ENCODE peak calls at places on chromosomes 11 and 22, in ten cellular contexts. I is amniotic stem cell; R is GM06990; F is erythroblast; J is kidney tubule cell; T is stimulated activated CD8-positive, alpha-beta memory T cell treated with anti-CD3 and anti-CD28 coated beads, Interleukin-7, amount 100 ng/mL, for 48 hours; A is midbrain; B is activated effector memory CD4-positive, alpha-beta T cell treated with anti-CD3 and anti-CD28 coated beads, Interleukin-2, amount 50 U/mL, for 16 hours; G is foreskin fibroblast; Y is coronary artery. E is an unnamed sample.

GRCh38 chr22:43000441-43001175 is 14.3 kb downstream of the PACSIN2 start:
- DNase-seq in G (peak; percentile 74), B (peak; percentile 78), A (no peak), J (no peak), F (no peak), Y (no peak), R (no peak), I (no peak), T (no peak), E (no peak)

GRCh38 chr22:46004105-46004866 is 27.3 kb upstream of the WNT7B start:
- DNase-seq in I (no peak), J (no peak), R (no peak), F (no peak), A (no peak), T (no peak), Y (no peak), B (no peak), G (no peak), E (no peak)

GRCh38 chr11:127074151-127074761 is 73.7 kb upstream of the KIRREL3 start:
- DNase-seq in A (peak; percentile 10), T (no peak), J (peak; percentile 86), R (peak; percentile 75), G (peak; percentile 44), B (no peak), I (no peak), F (no peak), Y (no peak), E (peak; percentile 17)

GRCh38 chr11:93838967-93839366 is 11.5 kb downstream of the VSTM5 start:
- DNase-seq in G (no peak), B (no peak), R (no peak), Y (no peak), T (no peak), J (no peak), I (no peak), F (no peak), A (no peak), E (no peak)

GRCh38 chr22:32202161-32202538 is 2.7 kb downstream of the RFPL2 start:
- DNase-seq in F (no peak), T (no peak), R (no peak), I (no peak), A (no peak), G (no peak), B (no peak), J (no peak), Y (no peak), E (no peak)

GRCh38 chr22:20449819-20450550 is 12.4 kb upstream of the SCARF2 start:
- DNase-seq in G (no peak), I (no peak), Y (no peak), R (no peak), B (no peak), F (no peak), A (no peak), J (no peak), T (no peak), E (no peak)

GRCh38 chr11:44957051-44957515 is 6.4 kb upstream of the TP53I11 start:
- DNase-seq in T (no peak), J (no peak), A (no peak), B (no peak), I (no peak), G (no peak), Y (no peak), R (no peak), F (no peak), E (peak; percentile 22)

GRCh38 chr22:49045276-49045675 is 782.4 kb downstream of the BRD1 start:
- DNase-seq in I (no peak), R (no peak), T (no peak), G (no peak), B (peak; percentile 21), Y (no peak), J (no peak), A (no peak), F (no peak), E (no peak)

GRCh38 chr11:126564588-126564987 is 209.1 kb downstream of the ST3GAL4 start:
- DNase-seq in B (no peak), Y (no peak), T (no peak), G (no peak), F (no peak), R (no peak), J (no peak), A (no peak), I (no peak), E (no peak)

GRCh38 chr22:30043181-30043580 is 37.1 kb upstream of the HORMAD2 start:
- DNase-seq in B (no peak), R (no peak), G (no peak), F (no peak), I (no peak), T (no peak), Y (no peak), J (no peak), A (no peak), E (no peak)

GRCh38 chr22:46646531-46647211 is 26.5 kb downstream of the GRAMD4 start:
- DNase-seq in F (no peak), A (no peak), Y (no peak), R (no peak), B (no peak), I (no peak), J (no peak), G (no peak), T (no peak), E (no peak)

GRCh38 chr11:12636871-12637410 is 37.3 kb upstream of the TEAD1 start:
- DNase-seq in A (no peak), G (no peak), I (no peak), R (no peak), Y (no peak), J (no peak), T (no peak), B (no peak), F (no peak), E (no peak)